ENCODE peak calls at places on chromosomes 7 and 10, in four cellular contexts. One of them, this sample, is unnamed.

GRCh38 chr10:103657061-103657591 is 163.6 kb downstream of the NEURL1 start:
- DNase-seq in foreskin fibroblast: no peak
- DNase-seq in choroid plexus epithelial cell: no peak
- DNase-seq in thoracic aorta: no peak
- DNase-seq in this sample: no peak

GRCh38 chr10:86336341-86336740 is 30.3 kb downstream of the GRID1 start:
- DNase-seq in foreskin fibroblast: no peak
- DNase-seq in choroid plexus epithelial cell: no peak
- DNase-seq in thoracic aorta: no peak
- DNase-seq in this sample: no peak

GRCh38 chr7:149838992-149839408 is 825 bp downstream of the ZNF862 start:
- DNase-seq in foreskin fibroblast: peak; percentile 20
- DNase-seq in choroid plexus epithelial cell: no peak
- DNase-seq in thoracic aorta: no peak
- DNase-seq in this sample: no peak

GRCh38 chr7:54796150-54796549 is 37.1 kb upstream of the SEC61G start:
- DNase-seq in foreskin fibroblast: peak; percentile 47
- DNase-seq in choroid plexus epithelial cell: no peak
- DNase-seq in thoracic aorta: no peak
- DNase-seq in this sample: no peak

GRCh38 chr7:47304727-47305719 is 276.9 kb downstream of the TNS3 start:
- DNase-seq in foreskin fibroblast: no peak
- DNase-seq in choroid plexus epithelial cell: no peak
- DNase-seq in thoracic aorta: no peak
- DNase-seq in this sample: no peak

GRCh38 chr10:100482834-100483185 is 20.0 kb downstream of the WNT8B start:
- DNase-seq in foreskin fibroblast: no peak
- DNase-seq in choroid plexus epithelial cell: no peak
- DNase-seq in thoracic aorta: no peak
- DNase-seq in this sample: no peak

GRCh38 chr7:19001854-19002253 is 115.6 kb downstream of the TWIST1 start:
- DNase-seq in foreskin fibroblast: no peak
- DNase-seq in choroid plexus epithelial cell: peak; percentile 49
- DNase-seq in thoracic aorta: no peak
- DNase-seq in this sample: no peak

GRCh38 chr7:27145167-27145883 is 1.8 kb upstream of the HOXA5 start:
- DNase-seq in foreskin fibroblast: no peak
- DNase-seq in choroid plexus epithelial cell: no peak
- DNase-seq in thoracic aorta: no peak
- DNase-seq in this sample: no peak

GRCh38 chr10:132708936-132709335 is 77.0 kb downstream of the NKX6-2 start:
- DNase-seq in foreskin fibroblast: no peak
- DNase-seq in choroid plexus epithelial cell: no peak
- DNase-seq in thoracic aorta: no peak
- DNase-seq in this sample: no peak

GRCh38 chr7:140512317-140513000 is 33.2 kb upstream of the MKRN1 start:
- DNase-seq in foreskin fibroblast: no peak
- DNase-seq in choroid plexus epithelial cell: peak; percentile 36
- DNase-seq in thoracic aorta: no peak
- DNase-seq in this sample: no peak

GRCh38 chr10:65328486-65328885 is 1597.3 kb upstream of the LRRTM3 start:
- DNase-seq in foreskin fibroblast: no peak
- DNase-seq in choroid plexus epithelial cell: no peak
- DNase-seq in thoracic aorta: no peak
- DNase-seq in this sample: no peak

GRCh38 chr7:35593896-35594295 is 101.0 kb downstream of the HERPUD2 start:
- DNase-seq in foreskin fibroblast: no peak
- DNase-seq in choroid plexus epithelial cell: no peak
- DNase-seq in thoracic aorta: no peak
- DNase-seq in this sample: peak; percentile 20

GRCh38 chr10:122051609-122052385 is 62.8 kb downstream of the TACC2 start:
- DNase-seq in foreskin fibroblast: peak; percentile 80
- DNase-seq in choroid plexus epithelial cell: peak; percentile 70
- DNase-seq in thoracic aorta: no peak
- DNase-seq in this sample: no peak

GRCh38 chr7:71517940-71518339 is 386.0 kb downstream of the GALNT17 start:
- DNase-seq in foreskin fibroblast: no peak
- DNase-seq in choroid plexus epithelial cell: peak; percentile 2
- DNase-seq in thoracic aorta: no peak
- DNase-seq in this sample: no peak
- TF ChIP-seq CTCF in foreskin fibroblast: no peak
- TF ChIP-seq CTCF in choroid plexus epithelial cell: no peak
- TF ChIP-seq CTCF in thoracic aorta: no peak
- TF ChIP-seq CTCF in this sample: no peak

DNA sequence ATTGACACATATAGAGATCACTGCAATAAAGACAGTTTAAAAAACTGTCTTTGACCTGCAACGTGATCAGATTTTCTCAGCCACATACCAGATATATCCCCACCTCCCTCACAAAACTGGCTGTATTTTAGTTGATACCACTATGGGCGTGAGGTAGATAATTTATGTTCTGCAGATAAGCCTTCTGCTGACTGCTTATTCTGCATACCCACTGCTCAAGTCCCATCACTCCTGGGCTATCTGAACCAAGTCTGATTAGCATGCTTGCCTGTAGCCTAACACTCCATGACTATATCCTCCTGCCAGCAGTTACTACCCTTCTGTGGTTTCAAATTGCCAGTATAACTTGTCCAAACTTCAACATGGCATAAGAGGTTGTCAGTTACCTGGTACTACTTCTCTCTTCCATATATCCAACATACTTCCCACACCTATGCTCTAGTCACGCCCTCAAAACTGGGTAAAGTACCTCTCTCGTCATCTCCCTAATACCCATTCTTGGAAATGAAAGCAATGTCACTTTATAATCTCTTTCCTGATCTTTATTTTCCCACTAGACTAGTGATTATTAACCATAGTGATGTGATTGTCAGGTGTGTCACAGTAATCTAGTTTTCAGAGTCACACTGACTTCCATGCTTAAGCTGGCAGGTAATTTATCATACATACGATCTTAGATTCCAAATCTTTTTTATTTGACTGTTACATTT is 70.7 kb downstream of the MALSU1 start:
- DNase-seq in foreskin fibroblast: no peak
- DNase-seq in choroid plexus epithelial cell: no peak
- DNase-seq in thoracic aorta: no peak
- DNase-seq in this sample: no peak
- TF ChIP-seq CTCF in foreskin fibroblast: no peak
- TF ChIP-seq CTCF in choroid plexus epithelial cell: no peak
- TF ChIP-seq CTCF in thoracic aorta: no peak
- TF ChIP-seq CTCF in this sample: no peak

GRCh38 chr10:117477961-117478670 is 64.4 kb upstream of the EMX2 start:
- DNase-seq in foreskin fibroblast: peak; percentile 80
- DNase-seq in choroid plexus epithelial cell: peak; percentile 85
- DNase-seq in thoracic aorta: no peak
- DNase-seq in this sample: no peak
- TF ChIP-seq CTCF in foreskin fibroblast: peak; percentile 42
- TF ChIP-seq CTCF in choroid plexus epithelial cell: peak; percentile 47
- TF ChIP-seq CTCF in thoracic aorta: no peak
- TF ChIP-seq CTCF in this sample: no peak

GRCh38 chr7:101494602-101495329 is 132.1 kb downstream of the COL26A1 start:
- DNase-seq in foreskin fibroblast: no peak
- DNase-seq in choroid plexus epithelial cell: no peak
- DNase-seq in thoracic aorta: no peak
- DNase-seq in this sample: no peak
- TF ChIP-seq CTCF in foreskin fibroblast: no peak
- TF ChIP-seq CTCF in choroid plexus epithelial cell: no peak
- TF ChIP-seq CTCF in thoracic aorta: no peak
- TF ChIP-seq CTCF in this sample: no peak

GRCh38 chr7:157474685-157475084 is 137.9 kb downstream of the DNAJB6 start:
- DNase-seq in foreskin fibroblast: no peak
- DNase-seq in choroid plexus epithelial cell: no peak
- DNase-seq in thoracic aorta: no peak
- DNase-seq in this sample: no peak
- TF ChIP-seq CTCF in foreskin fibroblast: peak; percentile 26
- TF ChIP-seq CTCF in choroid plexus epithelial cell: peak; percentile 42
- TF ChIP-seq CTCF in thoracic aorta: no peak
- TF ChIP-seq CTCF in this sample: no peak